ENCODE peak calls at places on chromosomes 12 and 14, in five cellular contexts. P is activated CD8-positive, alpha-beta memory T cell treated with anti-CD3 and anti-CD28 coated beads, Interleukin-2, amount 50 U/mL, for 48 hours; D is choroid plexus epithelial cell; G is GM19239; E is iPS-NIHi11. S is an unnamed sample.
A peak's percentile ranks its signal among the peaks of the same experiment; 100 is the strongest.

GRCh38 chr12:55712154-55712553 is 3.7 kb upstream of the BLOC1S1 start:
- DNase-seq in P (no peak), D (no peak), G (no peak), E (no peak), S (peak; percentile 71)

GRCh38 chr12:53504004-53504920 is 3.0 kb downstream of the NPFF start:
- DNase-seq in P (no peak), D (no peak), G (no peak), E (no peak), S (no peak)

GRCh38 chr12:56839489-56840442 is 76.6 kb downstream of the HSD17B6 start:
- DNase-seq in P (peak; percentile 54), D (peak; percentile 64), G (no peak), E (peak; percentile 73), S (peak; percentile 24)

GRCh38 chr14:35213143-35213788 is 78.9 kb upstream of the PSMA6 start:
- DNase-seq in P (no peak), D (no peak), G (no peak), E (no peak), S (no peak)

GRCh38 chr12:131917139-131917710 is 11.9 kb upstream of the PUS1 start:
- DNase-seq in P (no peak), D (no peak), G (no peak), E (peak; percentile 49), S (peak; percentile 15)

GRCh38 chr12:124496584-124496983 is 70.8 kb downstream of the NCOR2 start:
- DNase-seq in P (no peak), D (peak; percentile 55), G (no peak), E (peak; percentile 65), S (no peak)

GRCh38 chr14:74652541-74652940 is 40.5 kb upstream of the LTBP2 start:
- DNase-seq in P (no peak), D (no peak), G (no peak), E (no peak), S (no peak)

GRCh38 chr12:31002999-31003398 is 70.7 kb upstream of the DDX11 start:
- DNase-seq in P (no peak), D (peak; percentile 30), G (no peak), E (no peak), S (no peak)

GRCh38 chr14:102277874-102278630 is 26.9 kb downstream of the MOK start:
- DNase-seq in P (no peak), D (no peak), G (no peak), E (no peak), S (no peak)

GRCh38 chr14:68939893-68940613 is 39.0 kb downstream of the ACTN1 start:
- DNase-seq in P (no peak), D (peak; percentile 99), G (no peak), E (peak; percentile 64), S (peak; percentile 90)

GRCh38 chr14:47438650-47439140 is 236.7 kb downstream of the MDGA2 start:
- DNase-seq in P (no peak), D (peak; percentile 53), G (no peak), E (peak; percentile 11), S (no peak)

GRCh38 chr12:131692431-131692830 is 18.5 kb upstream of the SFSWAP start:
- DNase-seq in P (no peak), D (no peak), G (no peak), E (no peak), S (no peak)

GRCh38 chr14:105091335-105092123 is 26.3 kb upstream of the GPR132 start:
- DNase-seq in P (peak; percentile 60), D (no peak), G (no peak), E (no peak), S (peak; percentile 86)